ENCODE peak calls at places on chromosomes 3 and 15, in seven cellular contexts. T is NCI-H2029; A is H1; Z is activated gamma-delta T cell treated with anti-CD3 and anti-CD28 coated beads, Interleukin-2, amount 50 U/mL, for 16 hours; L is spleen; N is memory B cell; H is right lobe of liver. B is an unnamed sample.

GRCh38 chr15:75179773-75180140 is 21.9 kb upstream of the C15orf39 start:
- DNase-seq in T (no peak), A (no peak), Z (no peak), L (no peak), N (no peak), H (no peak), B (no peak)

GRCh38 chr3:118332699-118333098 is 701.9 kb downstream of the IGSF11 start:
- DNase-seq in T (no peak), A (no peak), Z (no peak), L (peak; percentile 34), N (no peak), H (no peak), B (no peak)

GRCh38 chr15:90895571-90896117 is 7.5 kb upstream of the MAN2A2 start:
- DNase-seq in T (peak; percentile 41), A (no peak), Z (no peak), L (peak; percentile 81), N (no peak), H (no peak), B (no peak)

GRCh38 chr15:92391640-92392039 is 2.0 kb upstream of the ST8SIA2 start:
- DNase-seq in T (peak; percentile 8), A (no peak), Z (no peak), L (no peak), N (no peak), H (no peak), B (peak; percentile 7)

GRCh38 chr3:82834098-82834497 is 1072.7 kb upstream of the GBE1 start:
- DNase-seq in T (no peak), A (no peak), Z (no peak), L (no peak), N (no peak), H (no peak), B (no peak)

GRCh38 chr3:127678611-127679533 is 6.1 kb downstream of the ABTB1 start:
- DNase-seq in T (no peak), A (no peak), Z (no peak), L (peak; percentile 88), N (no peak), H (peak; percentile 60), B (no peak)

GRCh38 chr3:143252931-143253330 is 133.4 kb downstream of the CHST2 start:
- DNase-seq in T (no peak), A (no peak), Z (no peak), L (no peak), N (no peak), H (no peak), B (no peak)

GRCh38 chr3:72086051-72086711 is 301.2 kb upstream of the PROK2 start:
- DNase-seq in T (no peak), A (no peak), Z (no peak), L (no peak), N (no peak), H (no peak), B (no peak)

GRCh38 chr15:55907797-55908196 is 85.6 kb downstream of the NEDD4 start:
- DNase-seq in T (no peak), A (no peak), Z (no peak), L (no peak), N (no peak), H (no peak), B (no peak)

GRCh38 chr15:58805095-58805494 is 34.0 kb downstream of the MINDY2 start:
- DNase-seq in T (no peak), A (no peak), Z (no peak), L (no peak), N (no peak), H (no peak), B (no peak)

GRCh38 chr3:16140116-16140893 is 34.2 kb upstream of the GALNT15 start:
- DNase-seq in T (no peak), A (no peak), Z (no peak), L (no peak), N (no peak), H (no peak), B (peak; percentile 8)

GRCh38 chr3:152399374-152399773 is 130.6 kb downstream of the MBNL1 start:
- DNase-seq in T (no peak), A (no peak), Z (no peak), L (no peak), N (no peak), H (no peak), B (no peak)

GRCh38 chr3:179961081-179962078 is 75.4 kb downstream of the PEX5L start:
- DNase-seq in T (no peak), A (no peak), Z (no peak), L (no peak), N (no peak), H (no peak), B (no peak)

GRCh38 chr3:148680289-148680688 is 17.4 kb upstream of the AGTR1 start:
- DNase-seq in T (no peak), A (no peak), Z (no peak), L (no peak), N (no peak), H (no peak), B (peak; percentile 91)

B was measured in LNCaP clone FGC.